ENCODE peak calls at places on chromosomes 2 and 18, in six cellular contexts. D is IMR-90, O is GM12865, Z is T follicular helper cell, H is retina, L is GM23248. G is an unnamed sample.

GRCh38 chr2:174780191-174780590 is 15.9 kb upstream of the CHRNA1 start:
- DNase-seq in D (peak), L (peak), O (no peak), Z (no peak), H (no peak), G (no peak)

GRCh38 chr2:174682578-174683391 is 81.5 kb downstream of the CHRNA1 start:
- DNase-seq in D (peak), O (peak), L (peak), Z (peak), H (peak), G (peak)

GRCh38 chr2:145744541-145745386 is 1224.8 kb upstream of the ZEB2 start:
- DNase-seq in H (no peak), Z (no peak), O (peak), L (peak), D (peak), G (no peak)

GRCh38 chr2:162072181-162072702 is 1.8 kb downstream of the DPP4 start:
- DNase-seq in Z (no peak), O (peak), L (peak), H (no peak), D (peak), G (no peak)

GRCh38 chr2:130836501-130837174 is at the start of gene ARHGEF4:
- DNase-seq in D (no peak), Z (no peak), L (peak), H (no peak), O (peak), G (no peak)

GRCh38 chr2:28135324-28135723 is 244.8 kb downstream of the BABAM2 start:
- DNase-seq in L (no peak), H (no peak), Z (no peak), O (no peak), D (no peak), G (no peak)

GRCh38 chr2:10404324-10405143 is 43.6 kb downstream of the ODC1 start:
- DNase-seq in Z (no peak), L (peak), O (no peak), D (no peak), H (peak), G (no peak)

GRCh38 chr18:10559566-10560456 is 34.0 kb downstream of the NAPG start:
- DNase-seq in H (peak), O (peak), L (peak), Z (no peak), D (peak), G (no peak)

GRCh38 chr18:75162467-75162866 is 46.5 kb downstream of the PTGR3 start:
- DNase-seq in H (no peak), D (peak), Z (no peak), L (peak), O (no peak), G (no peak)

GRCh38 chr18:22250591-22250996 is 81.2 kb downstream of the GATA6 start:
- DNase-seq in Z (no peak), L (peak), H (no peak), O (no peak), D (no peak), G (no peak)

GRCh38 chr2:39437522-39438296 is 624 bp upstream of the MAP4K3 start:
- DNase-seq in O (peak), D (peak), H (no peak), L (peak), Z (peak), G (peak)

GRCh38 chr2:57776916-57777315 is 269.7 kb upstream of the VRK2 start:
- DNase-seq in D (no peak), L (no peak), H (no peak), Z (no peak), O (no peak), G (no peak)

GRCh38 chr18:36766836-36767235 is 62.0 kb downstream of the TPGS2 start:
- DNase-seq in O (no peak), Z (no peak), D (no peak), H (no peak), L (no peak), G (no peak)

GRCh38 chr2:215811003-215811402 is 202.3 kb downstream of the MREG start:
- DNase-seq in O (peak), Z (no peak), D (no peak), L (no peak), H (no peak), G (no peak)

GRCh38 chr2:71756280-71756906 is 303.0 kb downstream of the DYSF start:
- DNase-seq in D (peak), O (no peak), L (peak), H (no peak), Z (no peak), G (no peak)

GRCh38 chr2:203340791-203341487 is 12.7 kb downstream of the ABI2 start:
- DNase-seq in H (no peak), O (no peak), D (peak), Z (no peak), L (peak), G (no peak)

GRCh38 chr18:9353596-9353995 is 19.0 kb downstream of the TWSG1 start:
- DNase-seq in L (no peak), D (no peak), O (peak), H (no peak), Z (no peak), G (no peak)

GRCh38 chr2:8296340-8296739 is 385.5 kb upstream of the ID2 start:
- DNase-seq in L (no peak), H (no peak), D (no peak), O (no peak), Z (no peak), G (no peak)

GRCh38 chr2:31080361-31080760 is 57.9 kb downstream of the GALNT14 start:
- DNase-seq in D (no peak), Z (no peak), L (no peak), H (no peak), O (no peak), G (no peak)

GRCh38 chr2:28633739-28634138 is 117.9 kb upstream of the PPP1CB start:
- DNase-seq in Z (no peak), O (no peak), L (peak), D (peak), H (no peak), G (no peak)

GRCh38 chr18:61596296-61596695 is 263.1 kb downstream of the CDH20 start:
- DNase-seq in D (peak), H (no peak), Z (no peak), L (peak), O (no peak), G (no peak)

GRCh38 chr2:176080540-176081355 is 3.0 kb downstream of the EVX2 start:
- DNase-seq in O (no peak), L (peak), Z (no peak), D (no peak), H (peak), G (no peak)

GRCh38 chr2:8315766-8316165 is 366.1 kb upstream of the ID2 start:
- DNase-seq in H (peak), O (no peak), Z (no peak), L (peak), D (peak), G (no peak)

GRCh38 chr2:77521931-77522470 is at the start of gene LRRTM4:
- DNase-seq in H (peak), O (no peak), Z (no peak), D (no peak), L (no peak), G (no peak)

GRCh38 chr2:236748801-236749200 is 179.2 kb downstream of the ACKR3 start:
- DNase-seq in D (no peak), Z (no peak), H (no peak), O (no peak), L (peak), G (no peak)

G was measured in effector CD8-positive, alpha-beta T cell.